ENCODE peak calls at places on chromosomes 11 and 22, in nine cellular contexts. J is substantia nigra; C is activated effector memory CD4-positive, alpha-beta T cell treated with Interleukin-2 at 50 U/mL for 16 hours; A is uterus; M is GM04503; Y is HT1080; I is cardiac muscle cell; T is RCC 7860; X is GM12892. O is an unnamed sample.

GRCh38 chr22:26339755-26340154 is 89.3 kb upstream of the ASPHD2 start:
- DNase-seq in J (no peak), C (no peak), A (no peak), M (no peak), Y (no peak), I (no peak), T (no peak), X (no peak), O (no peak)

GRCh38 chr11:77107950-77108349 is 5.3 kb downstream of the OMP start:
- DNase-seq in J (no peak), C (no peak), A (peak), M (peak), Y (peak), I (peak), T (peak), X (no peak), O (no peak)

GRCh38 chr11:27497284-27497866 is 9.2 kb downstream of the LIN7C start:
- DNase-seq in J (no peak), C (no peak), A (no peak), M (no peak), Y (peak), I (peak), T (peak), X (no peak), O (no peak)

GRCh38 chr22:22959147-22959827 is 71.7 kb downstream of the IGLL5 start:
- DNase-seq in J (no peak), C (peak), A (peak), M (no peak), Y (peak), I (peak), T (peak), X (no peak), O (peak)

GRCh38 chr22:20046730-20047129 is 25.8 kb downstream of the TANGO2 start:
- DNase-seq in J (no peak), C (no peak), A (no peak), M (no peak), Y (no peak), I (no peak), T (no peak), X (no peak), O (no peak)

GRCh38 chr11:22991196-22991595 is 130.9 kb upstream of the CCDC179 start:
- DNase-seq in J (no peak), C (no peak), A (no peak), M (no peak), Y (no peak), I (no peak), T (no peak), X (no peak), O (no peak)

GRCh38 chr22:17234144-17234623 is 14.9 kb upstream of the ADA2 start:
- DNase-seq in J (no peak), C (no peak), A (no peak), M (no peak), Y (peak), I (peak), T (no peak), X (no peak), O (no peak)

GRCh38 chr11:12386309-12386708 is 8.9 kb downstream of the PARVA start:
- DNase-seq in J (no peak), C (no peak), A (no peak), M (no peak), Y (no peak), I (no peak), T (no peak), X (no peak), O (no peak)

GRCh38 chr22:38601221-38601764 is 31.3 kb upstream of the DMC1 start:
- DNase-seq in J (no peak), C (no peak), A (no peak), M (no peak), Y (no peak), I (no peak), T (no peak), X (no peak), O (no peak)

GRCh38 chr11:104694259-104695070 is 203.8 kb downstream of the CASP12 start:
- DNase-seq in J (no peak), C (no peak), A (no peak), M (peak), Y (peak), I (peak), T (peak), X (no peak), O (no peak)

GRCh38 chr11:6572215-6572614 is 31.2 kb downstream of the RRP8 start:
- DNase-seq in J (no peak), C (no peak), A (no peak), M (peak), Y (peak), I (peak), T (no peak), X (no peak), O (no peak)

GRCh38 chr11:64358536-64358906 is 441 bp upstream of the RPS6KA4 start:
- DNase-seq in J (no peak), C (no peak), A (no peak), M (no peak), Y (no peak), I (no peak), T (no peak), X (peak), O (no peak)

GRCh38 chr11:125192194-125192593 is 27.6 kb downstream of the PKNOX2 start:
- DNase-seq in J (no peak), C (no peak), A (no peak), M (no peak), Y (no peak), I (peak), T (no peak), X (no peak), O (no peak)

GRCh38 chr11:82719316-82719715 is 14.3 kb downstream of the FAM181B start:
- DNase-seq in J (peak), C (no peak), A (no peak), M (no peak), Y (no peak), I (no peak), T (no peak), X (no peak), O (no peak)

GRCh38 chr22:41382098-41382578 is 396 bp downstream of the TEF start:
- DNase-seq in J (peak), C (peak), A (peak), M (no peak), Y (no peak), I (no peak), T (no peak), X (peak), O (peak)

GRCh38 chr11:117931331-117931950 is 2.2 kb upstream of the TMPRSS13 start:
- DNase-seq in J (no peak), C (no peak), A (no peak), M (no peak), Y (no peak), I (no peak), T (no peak), X (no peak), O (no peak)

GRCh38 chr11:6611092-6612007 is 666 bp downstream of the TAF10 start:
- DNase-seq in J (no peak), C (no peak), A (peak), M (no peak), Y (no peak), I (peak), T (no peak), X (no peak), O (no peak)

GRCh38 chr22:43142881-43143562 is at the start of gene MCAT:
- DNase-seq in J (no peak), C (peak), A (peak), M (no peak), Y (peak), I (peak), T (peak), X (peak), O (peak)

GRCh38 chr11:121106812-121107211 is 5.8 kb downstream of the TECTA start:
- DNase-seq in J (no peak), C (no peak), A (no peak), M (no peak), Y (peak), I (no peak), T (no peak), X (no peak), O (no peak)

GRCh38 chr11:79026803-79027445 is 413.9 kb downstream of the TENM4 start:
- DNase-seq in J (no peak), C (no peak), A (no peak), M (no peak), Y (peak), I (peak), T (no peak), X (no peak), O (no peak)

GRCh38 chr22:48940988-48941902 is 886.4 kb downstream of the BRD1 start:
- DNase-seq in J (no peak), C (no peak), A (no peak), M (no peak), Y (no peak), I (no peak), T (no peak), X (no peak), O (no peak)

GRCh38 chr11:15055620-15056356 is 17.6 kb upstream of the CALCB start:
- DNase-seq in J (no peak), C (no peak), A (no peak), M (no peak), Y (no peak), I (no peak), T (peak), X (no peak), O (no peak)